ENCODE peak calls at places on chromosomes 5 and 9, in eight cellular contexts. One of them, this sample, is unnamed.

GRCh38 chr9:76377791-76378190 is 16.4 kb downstream of the RFK start:
- DNase-seq in heart right ventricle: no peak
- DNase-seq in fibroblast of the aortic adventitia: no peak
- DNase-seq in keratinocyte: no peak
- DNase-seq in GM12865: no peak
- DNase-seq in neural progenitor cell: no peak
- DNase-seq in RWPE2: no peak
- DNase-seq in upper lobe of right lung: no peak
- DNase-seq in this sample: no peak

GRCh38 chr9:9750719-9751118 is 862.1 kb downstream of the PTPRD start:
- DNase-seq in upper lobe of right lung: no peak
- DNase-seq in heart right ventricle: no peak
- DNase-seq in RWPE2: no peak
- DNase-seq in keratinocyte: no peak
- DNase-seq in fibroblast of the aortic adventitia: no peak
- DNase-seq in neural progenitor cell: no peak
- DNase-seq in GM12865: no peak
- DNase-seq in this sample: no peak

GRCh38 chr5:78544531-78545200 is 103.9 kb downstream of the LHFPL2 start:
- DNase-seq in heart right ventricle: no peak
- DNase-seq in keratinocyte: no peak
- DNase-seq in upper lobe of right lung: no peak
- DNase-seq in neural progenitor cell: no peak
- DNase-seq in RWPE2: no peak
- DNase-seq in fibroblast of the aortic adventitia: peak; percentile 63
- DNase-seq in GM12865: peak; percentile 57
- DNase-seq in this sample: peak; percentile 91

GRCh38 chr9:133759146-133759900 is 21.2 kb upstream of the SARDH start:
- DNase-seq in heart right ventricle: peak; percentile 34
- DNase-seq in GM12865: no peak
- DNase-seq in RWPE2: peak; percentile 34
- DNase-seq in keratinocyte: no peak
- DNase-seq in fibroblast of the aortic adventitia: peak; percentile 42
- DNase-seq in upper lobe of right lung: peak; percentile 67
- DNase-seq in neural progenitor cell: no peak
- DNase-seq in this sample: no peak

GRCh38 chr5:134491841-134492442 is 33.5 kb upstream of the JADE2 start:
- DNase-seq in neural progenitor cell: no peak
- DNase-seq in heart right ventricle: no peak
- DNase-seq in GM12865: no peak
- DNase-seq in keratinocyte: no peak
- DNase-seq in RWPE2: peak; percentile 42
- DNase-seq in fibroblast of the aortic adventitia: no peak
- DNase-seq in upper lobe of right lung: peak; percentile 35
- DNase-seq in this sample: no peak

GRCh38 chr5:36059571-36060515 is 6.8 kb downstream of the UGT3A2 start:
- DNase-seq in neural progenitor cell: no peak
- DNase-seq in upper lobe of right lung: no peak
- DNase-seq in heart right ventricle: no peak
- DNase-seq in GM12865: no peak
- DNase-seq in RWPE2: no peak
- DNase-seq in keratinocyte: no peak
- DNase-seq in fibroblast of the aortic adventitia: no peak
- DNase-seq in this sample: peak; percentile 78

GRCh38 chr9:135329571-135330306 is 149.8 kb upstream of the PPP1R26 start:
- DNase-seq in neural progenitor cell: peak; percentile 67
- DNase-seq in heart right ventricle: no peak
- DNase-seq in GM12865: no peak
- DNase-seq in upper lobe of right lung: peak; percentile 44
- DNase-seq in RWPE2: peak; percentile 39
- DNase-seq in fibroblast of the aortic adventitia: no peak
- DNase-seq in keratinocyte: no peak
- DNase-seq in this sample: no peak

GRCh38 chr9:89723696-89724095 is 118.9 kb downstream of the GADD45G start:
- DNase-seq in upper lobe of right lung: no peak
- DNase-seq in RWPE2: no peak
- DNase-seq in GM12865: no peak
- DNase-seq in neural progenitor cell: no peak
- DNase-seq in heart right ventricle: no peak
- DNase-seq in fibroblast of the aortic adventitia: no peak
- DNase-seq in keratinocyte: no peak
- DNase-seq in this sample: no peak

GRCh38 chr9:6590772-6591384 is 54.7 kb downstream of the GLDC start:
- DNase-seq in neural progenitor cell: no peak
- DNase-seq in fibroblast of the aortic adventitia: no peak
- DNase-seq in GM12865: no peak
- DNase-seq in upper lobe of right lung: no peak
- DNase-seq in heart right ventricle: no peak
- DNase-seq in RWPE2: no peak
- DNase-seq in keratinocyte: no peak
- DNase-seq in this sample: no peak

GRCh38 chr5:169637856-169638190 is 748 bp downstream of the DOCK2 start:
- DNase-seq in upper lobe of right lung: no peak
- DNase-seq in RWPE2: no peak
- DNase-seq in keratinocyte: no peak
- DNase-seq in neural progenitor cell: no peak
- DNase-seq in fibroblast of the aortic adventitia: no peak
- DNase-seq in heart right ventricle: no peak
- DNase-seq in GM12865: peak; percentile 86
- DNase-seq in this sample: no peak

GRCh38 chr5:9347541-9348295 is 198.2 kb downstream of the SEMA5A start:
- DNase-seq in neural progenitor cell: no peak
- DNase-seq in fibroblast of the aortic adventitia: no peak
- DNase-seq in RWPE2: no peak
- DNase-seq in heart right ventricle: no peak
- DNase-seq in GM12865: no peak
- DNase-seq in upper lobe of right lung: no peak
- DNase-seq in keratinocyte: no peak
- DNase-seq in this sample: no peak
- H3K4me3 ChIP-seq in neural progenitor cell: no peak overlapping the region
- H3K4me3 ChIP-seq in fibroblast of the aortic adventitia: no peak overlapping the region
- H3K4me3 ChIP-seq in RWPE2: no peak overlapping the region
- H3K4me3 ChIP-seq in heart right ventricle: no peak overlapping the region
- H3K4me3 ChIP-seq in GM12865: no peak overlapping the region
- H3K4me3 ChIP-seq in upper lobe of right lung: no peak overlapping the region
- H3K4me3 ChIP-seq in keratinocyte: no peak overlapping the region
- H3K4me3 ChIP-seq in this sample: no peak overlapping the region

GRCh38 chr5:82107277-82107676 is 135.5 kb downstream of the ATG10 start:
- DNase-seq in keratinocyte: no peak
- DNase-seq in heart right ventricle: no peak
- DNase-seq in RWPE2: no peak
- DNase-seq in GM12865: peak; percentile 35
- DNase-seq in neural progenitor cell: peak; percentile 59
- DNase-seq in fibroblast of the aortic adventitia: peak; percentile 43
- DNase-seq in upper lobe of right lung: no peak
- DNase-seq in this sample: peak; percentile 42

GRCh38 chr5:82106806-82107205 is 135.0 kb downstream of the ATG10 start:
- DNase-seq in GM12865: no peak
- DNase-seq in heart right ventricle: no peak
- DNase-seq in RWPE2: no peak
- DNase-seq in fibroblast of the aortic adventitia: no peak
- DNase-seq in keratinocyte: no peak
- DNase-seq in upper lobe of right lung: no peak
- DNase-seq in neural progenitor cell: no peak
- DNase-seq in this sample: no peak

GRCh38 chr5:82105457-82105856 is 133.6 kb downstream of the ATG10 start:
- DNase-seq in keratinocyte: no peak
- DNase-seq in GM12865: peak; percentile 11
- DNase-seq in RWPE2: no peak
- DNase-seq in upper lobe of right lung: no peak
- DNase-seq in fibroblast of the aortic adventitia: peak; percentile 3
- DNase-seq in neural progenitor cell: peak; percentile 6
- DNase-seq in heart right ventricle: no peak
- DNase-seq in this sample: no peak

GRCh38 chr5:82104872-82105271 is 133.0 kb downstream of the ATG10 start:
- DNase-seq in fibroblast of the aortic adventitia: no peak
- DNase-seq in GM12865: no peak
- DNase-seq in heart right ventricle: no peak
- DNase-seq in neural progenitor cell: no peak
- DNase-seq in RWPE2: no peak
- DNase-seq in upper lobe of right lung: no peak
- DNase-seq in keratinocyte: no peak
- DNase-seq in this sample: no peak

GRCh38 chr5:82106207-82106606 is 134.4 kb downstream of the ATG10 start:
- DNase-seq in upper lobe of right lung: no peak
- DNase-seq in neural progenitor cell: no peak
- DNase-seq in heart right ventricle: no peak
- DNase-seq in keratinocyte: no peak
- DNase-seq in GM12865: no peak
- DNase-seq in fibroblast of the aortic adventitia: peak; percentile 5
- DNase-seq in RWPE2: no peak
- DNase-seq in this sample: no peak
- TF ChIP-seq CTCF in upper lobe of right lung: no peak
- TF ChIP-seq CTCF in neural progenitor cell: no peak
- TF ChIP-seq CTCF in heart right ventricle: no peak
- TF ChIP-seq CTCF in keratinocyte: no peak
- TF ChIP-seq CTCF in GM12865: no peak
- TF ChIP-seq CTCF in fibroblast of the aortic adventitia: no peak
- TF ChIP-seq CTCF in RWPE2: no peak
- TF ChIP-seq CTCF in this sample: no peak

GRCh38 chr5:177509361-177509951 is at the start of gene DOK3:
- DNase-seq in fibroblast of the aortic adventitia: no peak
- DNase-seq in GM12865: peak; percentile 66
- DNase-seq in neural progenitor cell: no peak
- DNase-seq in upper lobe of right lung: peak; percentile 85
- DNase-seq in heart right ventricle: peak; percentile 50
- DNase-seq in keratinocyte: no peak
- DNase-seq in RWPE2: no peak
- DNase-seq in this sample: no peak
- H3K4me3 ChIP-seq in fibroblast of the aortic adventitia: no peak within 1 kb of the TSS
- H3K4me3 ChIP-seq in GM12865: peak within 1 kb of the TSS; percentile 62
- H3K4me3 ChIP-seq in neural progenitor cell: no peak within 1 kb of the TSS
- H3K4me3 ChIP-seq in upper lobe of right lung: peak within 1 kb of the TSS; percentile 59
- H3K4me3 ChIP-seq in heart right ventricle: peak within 1 kb of the TSS; percentile 35
- H3K4me3 ChIP-seq in keratinocyte: no peak within 1 kb of the TSS
- H3K4me3 ChIP-seq in RWPE2: no peak within 1 kb of the TSS
- H3K4me3 ChIP-seq in this sample: no peak within 1 kb of the TSS

GRCh38 chr9:127252405-127253093 is 12.0 kb upstream of the GARNL3 start:
- DNase-seq in heart right ventricle: no peak
- DNase-seq in neural progenitor cell: no peak
- DNase-seq in upper lobe of right lung: no peak
- DNase-seq in fibroblast of the aortic adventitia: no peak
- DNase-seq in keratinocyte: no peak
- DNase-seq in RWPE2: no peak
- DNase-seq in GM12865: no peak
- DNase-seq in this sample: no peak
- TF ChIP-seq CTCF in heart right ventricle: no peak
- TF ChIP-seq CTCF in neural progenitor cell: no peak
- TF ChIP-seq CTCF in upper lobe of right lung: no peak
- TF ChIP-seq CTCF in fibroblast of the aortic adventitia: no peak
- TF ChIP-seq CTCF in keratinocyte: no peak
- TF ChIP-seq CTCF in RWPE2: no peak
- TF ChIP-seq CTCF in GM12865: no peak
- TF ChIP-seq CTCF in this sample: no peak

This sample was measured in AG10803.